ENCODE peak calls at places on chromosomes 16 and 17, in seven cellular contexts. R is activated CD4-positive, alpha-beta T cell treated with anti-CD3 and anti-CD28 coated beads, Interleukin-2, amount 50 U/mL, for 48 hours; P is NCI-H1436; F is Kasumi-1; G is D341Med; O is NCI-H1092; A is AG08395. E is an unnamed sample.

GRCh38 chr16:72189865-72190371 is 18.0 kb upstream of the PMFBP1 start:
- DNase-seq in R (no peak), P (no peak), F (no peak), G (no peak), O (no peak), A (peak), E (peak)

GRCh38 chr17:74270333-74270732 is 3.7 kb upstream of the DNAI2 start:
- DNase-seq in R (no peak), P (no peak), F (no peak), G (no peak), O (no peak), A (no peak), E (no peak)

GRCh38 chr17:4161560-4162221 is 18.7 kb downstream of the CYB5D2 start:
- DNase-seq in R (no peak), P (no peak), F (peak), G (no peak), O (no peak), A (peak), E (peak)

GRCh38 chr16:85027968-85028637 is 508 bp downstream of the KIAA0513 start:
- DNase-seq in R (peak), P (no peak), F (no peak), G (no peak), O (no peak), A (no peak), E (no peak)

GRCh38 chr16:57023541-57024249 is 34.3 kb downstream of the NLRC5 start:
- DNase-seq in R (peak), P (no peak), F (no peak), G (no peak), O (no peak), A (no peak), E (no peak)

GRCh38 chr16:4067262-4068001 is 48.8 kb downstream of the ADCY9 start:
- DNase-seq in R (no peak), P (no peak), F (no peak), G (no peak), O (no peak), A (peak), E (peak)

GRCh38 chr17:8153550-8153956 is 1.3 kb upstream of the PER1 start:
- DNase-seq in R (peak), P (peak), F (peak), G (no peak), O (no peak), A (peak), E (peak)

GRCh38 chr17:61314368-61315078 is 85.1 kb upstream of the TBX2 start:
- DNase-seq in R (no peak), P (no peak), F (no peak), G (no peak), O (no peak), A (peak), E (peak)

GRCh38 chr17:42009170-42009569 is 8.1 kb downstream of the DNAJC7 start:
- DNase-seq in R (no peak), P (no peak), F (peak), G (peak), O (no peak), A (no peak), E (no peak)

E was measured in RPMI7951.